ENCODE peak calls at places on chromosome 9, in six cellular contexts. X, E, V, M, O and Q are unnamed samples.

GRCh38 chr9:89677696-89678393 is 73.0 kb downstream of the GADD45G start:
- DNase-seq in O (no peak), V (no peak), M (no peak), E (no peak), X (no peak), Q (no peak)

GRCh38 chr9:130522233-130522808 is 57.1 kb upstream of the FUBP3 start:
- DNase-seq in M (no peak), X (no peak), E (no peak), V (no peak), O (no peak), Q (no peak)

GRCh38 chr9:118281787-118282186 is 577.6 kb downstream of the TLR4 start:
- DNase-seq in E (no peak), V (no peak), O (no peak), M (no peak), X (no peak), Q (no peak)

GRCh38 chr9:118609355-118610044 is 759.7 kb downstream of the BRINP1 start:
- DNase-seq in V (no peak), O (peak; percentile 90), E (peak; percentile 70), M (no peak), X (no peak), Q (no peak)

GRCh38 chr9:98998441-98999151 is 54.9 kb downstream of the COL15A1 start:
- DNase-seq in M (peak; percentile 83), O (peak; percentile 88), X (peak; percentile 77), E (peak; percentile 60), V (peak; percentile 76), Q (no peak)

GRCh38 chr9:2262371-2262770 is 247.2 kb downstream of the SMARCA2 start:
- DNase-seq in V (no peak), O (no peak), M (no peak), X (no peak), E (no peak), Q (no peak)

GRCh38 chr9:22054529-22054928 is 45.4 kb upstream of the CDKN2B start:
- DNase-seq in E (no peak), V (no peak), M (no peak), O (no peak), X (no peak), Q (no peak)

GRCh38 chr9:81375461-81376100 is 313.8 kb downstream of the TLE1 start:
- DNase-seq in X (no peak), E (no peak), V (no peak), O (no peak), M (no peak), Q (no peak)

GRCh38 chr9:86052556-86053468 is 46.5 kb downstream of the GOLM1 start:
- DNase-seq in E (no peak), X (no peak), V (no peak), M (no peak), O (no peak), Q (no peak)

GRCh38 chr9:91422832-91423711 is 560 bp downstream of the NFIL3 start:
- DNase-seq in X (peak; percentile 75), V (peak; percentile 75), E (peak; percentile 71), M (peak; percentile 80), O (peak; percentile 91), Q (peak; percentile 91)

GRCh38 chr9:20255052-20255451 is 367.2 kb downstream of the MLLT3 start:
- DNase-seq in E (no peak), M (no peak), V (no peak), X (no peak), O (no peak), Q (no peak)

GRCh38 chr9:130607640-130608420 is 28.5 kb downstream of the FUBP3 start:
- DNase-seq in X (no peak), M (peak; percentile 74), E (no peak), O (peak; percentile 61), V (no peak), Q (peak; percentile 10)

GRCh38 chr9:115998661-115999060 is 154.9 kb upstream of the PAPPA start:
- DNase-seq in E (no peak), X (no peak), M (no peak), V (no peak), O (peak; percentile 87), Q (no peak)

GRCh38 chr9:5869315-5870019 is 21.2 kb upstream of the MLANA start:
- DNase-seq in O (no peak), M (no peak), E (peak; percentile 53), X (no peak), V (no peak), Q (no peak)

GRCh38 chr9:83024501-83025125 is 38.3 kb downstream of the RASEF start:
- DNase-seq in O (no peak), M (no peak), V (no peak), E (no peak), X (no peak), Q (no peak)

GRCh38 chr9:72025956-72026355 is 34.5 kb downstream of the C9orf57 start:
- DNase-seq in X (no peak), M (no peak), V (no peak), O (no peak), E (peak; percentile 40), Q (no peak)

GRCh38 chr9:87862536-87863268 is 20.0 kb upstream of the SPATA31E1 start:
- DNase-seq in O (peak; percentile 75), E (peak; percentile 73), M (no peak), V (no peak), X (no peak), Q (peak; percentile 23)

GRCh38 chr9:23342296-23342695 is 483.7 kb downstream of the ELAVL2 start:
- DNase-seq in M (no peak), X (no peak), V (no peak), E (no peak), O (no peak), Q (no peak)

GRCh38 chr9:114339130-114339908 is 9.7 kb downstream of the ORM2 start:
- DNase-seq in M (peak; percentile 66), V (peak; percentile 53), E (peak; percentile 44), O (peak; percentile 44), X (no peak), Q (no peak)

GRCh38 chr9:98962181-98962560 is 18.5 kb downstream of the COL15A1 start:
- DNase-seq in V (no peak), E (no peak), M (no peak), O (peak; percentile 97), X (no peak), Q (no peak)

GRCh38 chr9:114263853-114264510 is 58.9 kb upstream of the ORM1 start:
- DNase-seq in O (no peak), V (no peak), E (no peak), X (no peak), M (no peak), Q (no peak)

GRCh38 chr9:77927265-77927664 is 104.3 kb downstream of the GNAQ start:
- DNase-seq in E (no peak), X (no peak), M (no peak), O (peak; percentile 71), V (no peak), Q (peak; percentile 18)

GRCh38 chr9:105679406-105680022 is 14.8 kb upstream of the TMEM38B start:
- DNase-seq in O (no peak), M (no peak), E (peak; percentile 13), V (no peak), X (no peak), Q (no peak)

GRCh38 chr9:78767449-78767848 is 470.5 kb downstream of the PSAT1 start:
- DNase-seq in X (no peak), O (no peak), E (no peak), V (no peak), M (no peak), Q (no peak)

GRCh38 chr9:32866292-32866691 is 83.0 kb downstream of the TMEM215 start:
- DNase-seq in E (no peak), O (peak; percentile 10), M (no peak), X (no peak), V (no peak), Q (no peak)

GRCh38 chr9:116141864-116142561 is 11.6 kb upstream of the PAPPA start:
- DNase-seq in M (no peak), X (no peak), E (no peak), V (no peak), O (peak; percentile 72), Q (no peak)

GRCh38 chr9:37800631-37801286 is at the start of gene DCAF10:
- DNase-seq in M (peak; percentile 76), E (peak; percentile 89), V (peak; percentile 89), O (peak; percentile 80), X (peak; percentile 91), Q (peak; percentile 35)
- TF ChIP-seq CTCF in M (no peak), E (no peak), V (no peak), O (no peak), X (no peak), Q (no peak)

DNA sequence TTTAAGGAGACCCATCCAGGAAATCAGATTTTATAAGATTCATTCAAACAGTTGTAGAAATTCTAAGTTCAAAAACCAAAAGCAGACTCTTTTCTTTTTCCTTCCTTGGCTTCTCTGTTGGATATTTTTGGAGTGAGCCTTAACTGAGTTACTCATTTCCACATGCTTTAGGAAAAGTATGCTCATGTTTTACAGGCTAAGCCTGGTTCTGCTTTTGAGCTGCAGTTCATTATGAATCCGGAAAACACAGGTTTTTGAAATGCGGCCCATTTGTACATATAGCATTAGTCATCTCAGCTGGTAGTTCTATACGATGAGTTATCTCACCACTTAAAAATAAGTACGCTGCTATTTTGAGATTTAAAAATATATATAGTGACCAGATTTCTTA is 156.6 kb upstream of the DMRT1 start:
- DNase-seq in M (no peak), V (no peak), O (peak; percentile 69), E (no peak), X (no peak), Q (no peak)
- H3K4me3 ChIP-seq in M (peak overlapping the region; percentile 1), V (no peak overlapping the region), O (peak overlapping the region; percentile 65), E (no peak overlapping the region), X (no peak overlapping the region), Q (peak overlapping the region; percentile 39)

DNA sequence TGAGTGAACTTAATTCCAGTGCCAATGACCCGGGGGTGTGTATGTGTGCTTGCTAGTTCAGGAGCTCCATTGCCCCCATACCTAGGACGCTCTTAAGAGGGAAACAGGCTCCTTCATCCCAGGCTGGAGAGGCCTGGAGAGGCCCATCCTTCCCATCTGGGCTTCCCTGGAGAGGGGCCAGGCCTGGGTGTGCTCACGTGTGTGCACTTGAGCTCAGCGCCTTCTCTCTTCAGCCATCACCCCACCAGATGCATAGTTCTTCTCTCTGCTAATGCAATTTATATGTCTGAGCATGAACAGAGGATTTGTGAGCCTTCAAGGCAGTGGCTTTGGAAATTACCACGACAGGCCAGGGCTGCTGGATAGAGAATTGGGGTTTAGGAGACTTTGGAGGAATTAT is 48.6 kb upstream of the SHB start:
- DNase-seq in X (no peak), V (no peak), E (no peak), M (no peak), O (peak; percentile 13), Q (no peak)
- TF ChIP-seq CTCF in X (no peak), V (no peak), E (no peak), M (no peak), O (no peak), Q (no peak)

GRCh38 chr9:136688274-136689107 is 1.2 kb upstream of the AGPAT2 start:
- DNase-seq in M (no peak), O (no peak), E (no peak), X (no peak), V (no peak), Q (no peak)
- H3K4me3 ChIP-seq in M (no peak overlapping the region), O (no peak overlapping the region), E (no peak overlapping the region), X (no peak overlapping the region), V (no peak overlapping the region), Q (no peak overlapping the region)